ENCODE peak calls at places on chromosomes 13 and 19, in seven cellular contexts. One of them, this sample, is unnamed.

GRCh38 chr19:52336117-52336811 is at the start of gene ZNF610:
- DNase-seq in OCI-LY7: peak; percentile 70
- DNase-seq in body of pancreas: peak; percentile 83
- DNase-seq in transverse colon: peak; percentile 89
- DNase-seq in upper lobe of left lung: peak; percentile 96
- DNase-seq in tibial artery: peak; percentile 83
- DNase-seq in neural progenitor cell: peak; percentile 86
- DNase-seq in this sample: peak; percentile 39

GRCh38 chr13:36822786-36823185 is 3.8 kb downstream of the RFXAP start:
- DNase-seq in OCI-LY7: no peak
- DNase-seq in body of pancreas: no peak
- DNase-seq in transverse colon: no peak
- DNase-seq in upper lobe of left lung: no peak
- DNase-seq in tibial artery: no peak
- DNase-seq in neural progenitor cell: no peak
- DNase-seq in this sample: no peak

GRCh38 chr13:44259045-44260042 is 114.3 kb upstream of the SERP2 start:
- DNase-seq in OCI-LY7: peak; percentile 67
- DNase-seq in body of pancreas: peak; percentile 54
- DNase-seq in transverse colon: peak; percentile 48
- DNase-seq in upper lobe of left lung: no peak
- DNase-seq in tibial artery: peak; percentile 66
- DNase-seq in neural progenitor cell: no peak
- DNase-seq in this sample: no peak

GRCh38 chr13:18236528-18236815 is 945.2 kb downstream of the TUBA3C start:
- DNase-seq in OCI-LY7: no peak
- DNase-seq in body of pancreas: no peak
- DNase-seq in transverse colon: no peak
- DNase-seq in upper lobe of left lung: no peak
- DNase-seq in tibial artery: no peak
- DNase-seq in neural progenitor cell: no peak
- DNase-seq in this sample: no peak

GRCh38 chr13:113093580-113094409 is 11.8 kb upstream of the F7 start:
- DNase-seq in OCI-LY7: no peak
- DNase-seq in body of pancreas: no peak
- DNase-seq in transverse colon: no peak
- DNase-seq in upper lobe of left lung: peak; percentile 66
- DNase-seq in tibial artery: no peak
- DNase-seq in neural progenitor cell: no peak
- DNase-seq in this sample: no peak

GRCh38 chr13:102913924-102914628 is 68.2 kb downstream of the ERCC5 start:
- DNase-seq in OCI-LY7: no peak
- DNase-seq in body of pancreas: no peak
- DNase-seq in transverse colon: peak; percentile 17
- DNase-seq in upper lobe of left lung: no peak
- DNase-seq in tibial artery: no peak
- DNase-seq in neural progenitor cell: no peak
- DNase-seq in this sample: no peak

GRCh38 chr13:21606251-21606650 is 2.3 kb upstream of the MICU2 start:
- DNase-seq in OCI-LY7: no peak
- DNase-seq in body of pancreas: no peak
- DNase-seq in transverse colon: no peak
- DNase-seq in upper lobe of left lung: no peak
- DNase-seq in tibial artery: no peak
- DNase-seq in neural progenitor cell: no peak
- DNase-seq in this sample: no peak

GRCh38 chr13:25180795-25181537 is 8.9 kb upstream of the AMER2 start:
- DNase-seq in OCI-LY7: peak; percentile 61
- DNase-seq in body of pancreas: no peak
- DNase-seq in transverse colon: no peak
- DNase-seq in upper lobe of left lung: no peak
- DNase-seq in tibial artery: no peak
- DNase-seq in neural progenitor cell: peak; percentile 31
- DNase-seq in this sample: no peak

GRCh38 chr19:55543567-55543966 is 1.8 kb downstream of the SBK3 start:
- DNase-seq in OCI-LY7: no peak
- DNase-seq in body of pancreas: no peak
- DNase-seq in transverse colon: no peak
- DNase-seq in upper lobe of left lung: no peak
- DNase-seq in tibial artery: no peak
- DNase-seq in neural progenitor cell: no peak
- DNase-seq in this sample: no peak

GRCh38 chr13:90103099-90103784 is 1244.2 kb upstream of the MIR17HG start:
- DNase-seq in OCI-LY7: no peak
- DNase-seq in body of pancreas: no peak
- DNase-seq in transverse colon: no peak
- DNase-seq in upper lobe of left lung: no peak
- DNase-seq in tibial artery: no peak
- DNase-seq in neural progenitor cell: no peak
- DNase-seq in this sample: no peak

GRCh38 chr19:48636859-48637448 is at the start of gene DBP:
- DNase-seq in OCI-LY7: no peak
- DNase-seq in body of pancreas: peak; percentile 64
- DNase-seq in transverse colon: peak; percentile 62
- DNase-seq in upper lobe of left lung: peak; percentile 91
- DNase-seq in tibial artery: peak; percentile 63
- DNase-seq in neural progenitor cell: no peak
- DNase-seq in this sample: peak; percentile 76

GRCh38 chr13:74032325-74032724 is 101.9 kb downstream of the KLF12 start:
- DNase-seq in OCI-LY7: no peak
- DNase-seq in body of pancreas: no peak
- DNase-seq in transverse colon: no peak
- DNase-seq in upper lobe of left lung: no peak
- DNase-seq in tibial artery: no peak
- DNase-seq in neural progenitor cell: no peak
- DNase-seq in this sample: no peak

GRCh38 chr19:4328243-4328990 is 10.2 kb downstream of the STAP2 start:
- DNase-seq in OCI-LY7: peak; percentile 22
- DNase-seq in body of pancreas: peak; percentile 98
- DNase-seq in transverse colon: peak; percentile 96
- DNase-seq in upper lobe of left lung: peak; percentile 97
- DNase-seq in tibial artery: peak; percentile 66
- DNase-seq in neural progenitor cell: peak; percentile 98
- DNase-seq in this sample: peak; percentile 99

GRCh38 chr19:35236638-35237400 is 8.3 kb upstream of the FAM187B start:
- DNase-seq in OCI-LY7: peak; percentile 41
- DNase-seq in body of pancreas: no peak
- DNase-seq in transverse colon: peak; percentile 28
- DNase-seq in upper lobe of left lung: no peak
- DNase-seq in tibial artery: no peak
- DNase-seq in neural progenitor cell: no peak
- DNase-seq in this sample: no peak

GRCh38 chr19:10855879-10856522 is 7.8 kb downstream of the C19orf38 start:
- DNase-seq in OCI-LY7: peak; percentile 58
- DNase-seq in body of pancreas: no peak
- DNase-seq in transverse colon: no peak
- DNase-seq in upper lobe of left lung: no peak
- DNase-seq in tibial artery: no peak
- DNase-seq in neural progenitor cell: peak; percentile 44
- DNase-seq in this sample: no peak

GRCh38 chr13:108957369-108958012 is 328.1 kb downstream of the MYO16 start:
- DNase-seq in OCI-LY7: no peak
- DNase-seq in body of pancreas: peak; percentile 14
- DNase-seq in transverse colon: no peak
- DNase-seq in upper lobe of left lung: no peak
- DNase-seq in tibial artery: no peak
- DNase-seq in neural progenitor cell: peak; percentile 8
- DNase-seq in this sample: no peak

GRCh38 chr19:7915250-7916136 is 863 bp downstream of the TGFBR3L start:
- DNase-seq in OCI-LY7: no peak
- DNase-seq in body of pancreas: peak; percentile 10
- DNase-seq in transverse colon: no peak
- DNase-seq in upper lobe of left lung: peak; percentile 15
- DNase-seq in tibial artery: no peak
- DNase-seq in neural progenitor cell: no peak
- DNase-seq in this sample: no peak
- H3K27ac ChIP-seq in OCI-LY7: no peak overlapping the region
- H3K27ac ChIP-seq in body of pancreas: no peak overlapping the region
- H3K27ac ChIP-seq in transverse colon: no peak overlapping the region
- H3K27ac ChIP-seq in upper lobe of left lung: no peak overlapping the region
- H3K27ac ChIP-seq in tibial artery: no peak overlapping the region
- H3K27ac ChIP-seq in neural progenitor cell: no peak overlapping the region
- H3K27ac ChIP-seq in this sample: no peak overlapping the region

DNA sequence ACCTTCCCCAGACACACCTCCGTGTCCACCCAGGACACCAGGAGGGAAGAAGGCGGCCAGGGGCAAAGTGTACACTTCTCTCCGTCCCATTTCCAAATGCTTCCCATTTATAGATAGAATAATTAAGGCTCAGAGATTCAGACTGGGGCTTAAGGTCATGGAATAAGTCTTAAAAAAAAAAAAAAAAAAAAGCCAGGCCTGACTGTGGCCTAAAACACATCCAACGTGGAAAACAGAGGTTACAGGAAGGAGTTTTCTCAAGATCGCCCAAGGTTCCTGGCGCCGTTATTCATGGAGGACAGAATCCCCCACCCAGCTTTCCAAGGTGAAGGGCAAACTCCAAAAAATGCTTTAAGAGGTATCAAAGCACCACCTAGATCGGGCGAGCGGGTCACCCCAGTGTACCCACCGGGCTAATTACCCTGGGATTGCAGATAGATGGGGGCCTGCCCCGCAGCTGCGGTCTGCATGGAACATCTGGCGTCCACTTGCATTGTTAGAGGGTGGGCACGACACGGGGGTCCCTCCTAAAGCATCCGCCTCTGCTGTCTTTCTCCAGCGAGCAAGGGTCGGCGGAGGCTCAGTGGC is 36.1 kb upstream of the NANOS3 start:
- DNase-seq in OCI-LY7: no peak
- DNase-seq in body of pancreas: no peak
- DNase-seq in transverse colon: no peak
- DNase-seq in upper lobe of left lung: no peak
- DNase-seq in tibial artery: no peak
- DNase-seq in neural progenitor cell: no peak
- DNase-seq in this sample: no peak
- H3K27ac ChIP-seq in OCI-LY7: no peak overlapping the region
- H3K27ac ChIP-seq in body of pancreas: peak overlapping the region; percentile 90
- H3K27ac ChIP-seq in transverse colon: peak overlapping the region; percentile 100
- H3K27ac ChIP-seq in upper lobe of left lung: peak overlapping the region; percentile 99
- H3K27ac ChIP-seq in tibial artery: peak overlapping the region; percentile 99
- H3K27ac ChIP-seq in neural progenitor cell: no peak overlapping the region
- H3K27ac ChIP-seq in this sample: peak overlapping the region; percentile 79

GRCh38 chr19:17333611-17334413 is 843 bp downstream of the ANO8 start:
- DNase-seq in OCI-LY7: peak; percentile 47
- DNase-seq in body of pancreas: peak; percentile 45
- DNase-seq in transverse colon: peak; percentile 53
- DNase-seq in upper lobe of left lung: peak; percentile 48
- DNase-seq in tibial artery: no peak
- DNase-seq in neural progenitor cell: peak; percentile 50
- DNase-seq in this sample: no peak

GRCh38 chr19:17334414-17335409 is at the start of gene ANO8:
- DNase-seq in OCI-LY7: peak; percentile 98
- DNase-seq in body of pancreas: peak; percentile 92
- DNase-seq in transverse colon: peak; percentile 96
- DNase-seq in upper lobe of left lung: peak; percentile 96
- DNase-seq in tibial artery: peak; percentile 95
- DNase-seq in neural progenitor cell: peak; percentile 98
- DNase-seq in this sample: peak; percentile 78

GRCh38 chr19:17336872-17337674 is at the start of gene GTPBP3:
- DNase-seq in OCI-LY7: peak; percentile 100
- DNase-seq in body of pancreas: peak; percentile 97
- DNase-seq in transverse colon: peak; percentile 97
- DNase-seq in upper lobe of left lung: peak; percentile 98
- DNase-seq in tibial artery: peak; percentile 99
- DNase-seq in neural progenitor cell: peak; percentile 99
- DNase-seq in this sample: peak; percentile 94

GRCh38 chr19:17337675-17338439 is 504 bp downstream of the GTPBP3 start:
- DNase-seq in OCI-LY7: peak; percentile 74
- DNase-seq in body of pancreas: no peak
- DNase-seq in transverse colon: no peak
- DNase-seq in upper lobe of left lung: peak; percentile 89
- DNase-seq in tibial artery: no peak
- DNase-seq in neural progenitor cell: peak; percentile 63
- DNase-seq in this sample: no peak

DNA sequence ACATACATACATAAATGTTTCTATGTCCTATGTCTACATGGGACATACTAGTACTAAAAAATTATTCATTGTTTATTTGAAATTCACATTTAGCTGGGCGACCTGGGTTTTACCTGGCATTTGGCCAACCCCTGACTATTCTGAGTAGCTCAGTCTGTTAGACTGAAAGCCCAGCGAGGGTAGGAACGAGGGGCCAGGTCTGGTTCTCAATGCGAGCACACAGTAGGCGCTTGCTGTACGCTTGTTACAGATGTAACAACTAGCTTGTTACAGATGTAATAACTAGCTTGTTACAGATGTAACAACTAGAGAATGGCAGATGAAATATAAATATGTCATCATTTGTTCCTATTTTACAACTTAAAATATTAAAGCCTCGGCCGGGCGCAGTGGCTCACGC is 920 bp upstream of the ANO8 start:
- DNase-seq in OCI-LY7: no peak
- DNase-seq in body of pancreas: no peak
- DNase-seq in transverse colon: no peak
- DNase-seq in upper lobe of left lung: no peak
- DNase-seq in tibial artery: no peak
- DNase-seq in neural progenitor cell: no peak
- DNase-seq in this sample: no peak
- H3K27ac ChIP-seq in OCI-LY7: no peak overlapping the region
- H3K27ac ChIP-seq in body of pancreas: no peak overlapping the region
- H3K27ac ChIP-seq in transverse colon: peak overlapping the region; percentile 80
- H3K27ac ChIP-seq in upper lobe of left lung: peak overlapping the region; percentile 69
- H3K27ac ChIP-seq in tibial artery: peak overlapping the region; percentile 88
- H3K27ac ChIP-seq in neural progenitor cell: no peak overlapping the region
- H3K27ac ChIP-seq in this sample: no peak overlapping the region

GRCh38 chr19:17504030-17504429 is 7.4 kb upstream of the PGLS start:
- DNase-seq in OCI-LY7: peak; percentile 33
- DNase-seq in body of pancreas: no peak
- DNase-seq in transverse colon: no peak
- DNase-seq in upper lobe of left lung: no peak
- DNase-seq in tibial artery: no peak
- DNase-seq in neural progenitor cell: no peak
- DNase-seq in this sample: no peak

GRCh38 chr19:17505218-17505617 is 6.2 kb upstream of the PGLS start:
- DNase-seq in OCI-LY7: no peak
- DNase-seq in body of pancreas: no peak
- DNase-seq in transverse colon: no peak
- DNase-seq in upper lobe of left lung: no peak
- DNase-seq in tibial artery: no peak
- DNase-seq in neural progenitor cell: no peak
- DNase-seq in this sample: no peak

GRCh38 chr19:17504456-17504855 is 7.0 kb upstream of the PGLS start:
- DNase-seq in OCI-LY7: no peak
- DNase-seq in body of pancreas: no peak
- DNase-seq in transverse colon: no peak
- DNase-seq in upper lobe of left lung: no peak
- DNase-seq in tibial artery: no peak
- DNase-seq in neural progenitor cell: no peak
- DNase-seq in this sample: no peak

GRCh38 chr19:17500447-17501198 is 10.8 kb upstream of the PGLS start:
- DNase-seq in OCI-LY7: no peak
- DNase-seq in body of pancreas: no peak
- DNase-seq in transverse colon: no peak
- DNase-seq in upper lobe of left lung: peak; percentile 70
- DNase-seq in tibial artery: no peak
- DNase-seq in neural progenitor cell: no peak
- DNase-seq in this sample: no peak

DNA sequence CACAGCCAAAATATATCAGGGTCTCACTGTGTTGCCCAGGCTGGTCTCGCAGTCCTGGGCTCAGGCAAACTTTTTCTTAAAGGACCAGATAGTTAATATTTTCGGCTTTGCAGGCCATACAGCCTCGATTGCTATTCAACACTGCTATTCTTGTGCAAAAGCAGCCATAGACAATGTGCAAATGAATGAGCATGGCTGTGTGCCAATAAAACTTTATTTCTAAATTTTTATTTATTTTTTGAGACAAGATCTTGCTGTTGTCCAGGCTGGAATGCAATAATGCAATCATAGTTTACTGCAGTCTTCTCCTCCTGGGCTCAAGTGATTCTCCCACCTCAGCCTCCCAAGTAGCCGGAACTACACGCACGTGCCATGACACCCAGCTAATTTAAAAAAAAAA is 8.2 kb upstream of the PGLS start:
- DNase-seq in OCI-LY7: no peak
- DNase-seq in body of pancreas: no peak
- DNase-seq in transverse colon: no peak
- DNase-seq in upper lobe of left lung: no peak
- DNase-seq in tibial artery: no peak
- DNase-seq in neural progenitor cell: no peak
- DNase-seq in this sample: no peak
- H3K27ac ChIP-seq in OCI-LY7: no peak overlapping the region
- H3K27ac ChIP-seq in body of pancreas: no peak overlapping the region
- H3K27ac ChIP-seq in transverse colon: no peak overlapping the region
- H3K27ac ChIP-seq in upper lobe of left lung: no peak overlapping the region
- H3K27ac ChIP-seq in tibial artery: no peak overlapping the region
- H3K27ac ChIP-seq in neural progenitor cell: no peak overlapping the region
- H3K27ac ChIP-seq in this sample: no peak overlapping the region